ENCODE peak calls at places on chromosome X, in four cellular contexts. D is WTC11, S is HepG2, L is GM12878. C is an unnamed sample.

GRCh38 chrX:72540318-72540717 is 32.3 kb downstream of the HDAC8 start:
- DNase-seq in L (no peak), D (no peak), S (peak; percentile 9), C (peak; percentile 13)

GRCh38 chrX:9662148-9662547 is 103.5 kb downstream of the GPR143 start:
- DNase-seq in S (no peak), D (no peak), L (no peak), C (no peak)

GRCh38 chrX:17592117-17592516 is 145.2 kb upstream of the SCML1 start:
- DNase-seq in D (no peak), S (no peak), L (no peak), C (no peak)

GRCh38 chrX:20681691-20682090 is 415.0 kb upstream of the RPS6KA3 start:
- DNase-seq in S (no peak), L (no peak), D (no peak), C (no peak)

GRCh38 chrX:108527724-108528123 is 88.1 kb downstream of the COL4A5 start:
- DNase-seq in L (no peak), D (no peak), S (no peak), C (no peak)

GRCh38 chrX:70552174-70552704 is 107.6 kb downstream of the DLG3 start:
- DNase-seq in L (no peak), D (no peak), S (no peak), C (no peak)

GRCh38 chrX:132634521-132634920 is 145.7 kb upstream of the MBNL3 start:
- DNase-seq in S (no peak), D (no peak), L (no peak), C (no peak)

GRCh38 chrX:118726887-118727685 is at the start of gene IL13RA1:
- DNase-seq in D (peak; percentile 80), L (no peak), S (peak; percentile 93), C (peak; percentile 88)

GRCh38 chrX:45351478-45351877 is 150.8 kb upstream of the DIPK2B start:
- DNase-seq in D (no peak), S (no peak), L (no peak), C (no peak)

GRCh38 chrX:30659421-30659820 is 6.2 kb downstream of the GK start:
- DNase-seq in D (no peak), S (no peak), L (no peak), C (peak; percentile 22)

GRCh38 chrX:139596068-139596467 is 65.5 kb downstream of the F9 start:
- DNase-seq in D (no peak), S (no peak), L (no peak), C (peak; percentile 8)

GRCh38 chrX:20988804-20989203 is 385.4 kb upstream of the CNKSR2 start:
- DNase-seq in D (no peak), S (no peak), L (no peak), C (no peak)

GRCh38 chrX:2360731-2361130 is 140.0 kb downstream of the DHRSX start:
- DNase-seq in D (no peak), L (no peak), S (peak; percentile 8), C (peak; percentile 62)

GRCh38 chrX:131762802-131763234 is 218.9 kb downstream of the OR13H1 start:
- DNase-seq in S (no peak), D (no peak), L (peak; percentile 80), C (peak; percentile 34)

GRCh38 chrX:154546354-154547244 is at the start of gene G6PD:
- DNase-seq in L (no peak), D (peak; percentile 67), S (peak; percentile 43), C (peak; percentile 91)

GRCh38 chrX:140141444-140142029 is 176.2 kb upstream of the CXorf66 start:
- DNase-seq in D (peak; percentile 28), L (peak; percentile 3), S (peak; percentile 8), C (peak; percentile 49)

GRCh38 chrX:133365886-133366611 is 49.2 kb downstream of the GPC4 start:
- DNase-seq in L (no peak), D (no peak), S (no peak), C (no peak)

GRCh38 chrX:10576777-10577444 is 43.5 kb downstream of the MID1 start:
- DNase-seq in D (no peak), L (no peak), S (no peak), C (no peak)

GRCh38 chrX:70476166-70476933 is 31.7 kb downstream of the DLG3 start:
- DNase-seq in S (no peak), D (no peak), L (no peak), C (no peak)

GRCh38 chrX:140064993-140065392 is 99.7 kb upstream of the CXorf66 start:
- DNase-seq in L (no peak), S (no peak), D (no peak), C (no peak)

GRCh38 chrX:110056419-110056818 is 53.5 kb downstream of the TMEM164 start:
- DNase-seq in S (no peak), L (no peak), D (no peak), C (no peak)
- TF ChIP-seq ESRRA in S (no peak), L (no peak), D (no peak), C (no peak)

GRCh38 chrX:104681214-104681613 is 115.2 kb downstream of the IL1RAPL2 start:
- DNase-seq in D (no peak), S (no peak), L (no peak), C (no peak)

GRCh38 chrX:104684077-104684476 is 118.1 kb downstream of the IL1RAPL2 start:
- DNase-seq in L (no peak), D (no peak), S (no peak), C (no peak)

GRCh38 chrX:104679175-104679574 is 113.2 kb downstream of the IL1RAPL2 start:
- DNase-seq in D (no peak), S (no peak), L (no peak), C (no peak)
- TF ChIP-seq TCF7 in D (no peak), S (no peak), L (no peak), C (no peak)

DNA sequence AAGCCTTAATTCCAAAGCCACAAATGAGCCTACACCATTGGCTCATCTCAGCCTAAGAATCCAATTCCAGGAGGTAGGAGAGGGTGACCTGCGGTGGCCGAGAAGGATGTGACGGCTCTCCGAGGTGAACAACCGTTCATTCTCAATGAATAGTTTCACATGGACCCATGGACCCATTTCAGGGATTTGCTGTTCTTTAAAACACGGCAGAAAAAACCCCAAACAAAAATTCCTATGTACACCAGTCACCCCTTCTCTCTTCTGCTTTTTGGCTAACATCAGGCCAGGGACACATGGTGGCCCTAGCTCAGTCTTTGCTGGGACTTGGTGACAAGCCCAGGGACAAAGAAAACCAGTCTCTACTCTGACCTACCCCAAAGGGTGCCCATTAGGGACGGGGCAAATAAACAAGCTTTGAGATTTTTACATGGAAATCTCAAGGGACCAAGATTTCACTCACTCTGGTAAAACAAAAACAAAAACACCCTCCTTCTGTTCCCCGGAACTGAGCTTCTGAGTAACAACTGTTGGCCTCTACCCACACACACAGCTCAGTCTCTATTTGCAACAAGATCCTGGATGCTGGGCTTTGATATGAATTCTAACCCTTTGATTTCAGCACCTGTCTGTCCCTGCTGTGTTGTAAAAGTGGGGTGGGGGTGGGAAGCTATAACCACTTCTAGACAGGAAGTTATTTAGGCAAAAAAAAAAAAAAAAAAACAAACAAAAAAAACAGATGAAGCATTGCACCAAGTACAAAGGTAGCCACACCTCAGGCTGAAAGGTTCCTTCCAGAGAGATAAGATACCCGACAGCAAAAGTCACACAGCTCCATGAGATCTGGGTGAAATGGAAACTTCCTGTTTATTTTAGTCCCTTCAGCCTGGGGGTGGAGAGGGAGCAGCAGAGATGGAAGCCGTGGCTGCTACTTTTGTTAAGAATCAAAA is 49.0 kb downstream of the DDX3X start:
- DNase-seq in S (no peak), L (no peak), D (no peak), C (peak; percentile 41)
- TF ChIP-seq ESRRA in S (no peak), L (no peak), D (no peak), C (no peak)

GRCh38 chrX:69031181-69031580 is 134.1 kb downstream of the PJA1 start:
- DNase-seq in D (peak; percentile 43), L (no peak), S (peak; percentile 6), C (no peak)
- TF ChIP-seq TCF7 in D (no peak), L (no peak), S (no peak), C (no peak)

GRCh38 chrX:150688911-150689451 is 4.2 kb upstream of the MTMR1 start:
- DNase-seq in L (no peak), S (peak; percentile 29), D (no peak), C (no peak)
- TF ChIP-seq ESRRA in L (no peak), S (no peak), D (no peak), C (no peak)

GRCh38 chrX:150163181-150163930 is 199.8 kb upstream of the MAMLD1 start:
- DNase-seq in D (no peak), L (no peak), S (no peak), C (no peak)

GRCh38 chrX:150160656-150161055 is 202.5 kb upstream of the MAMLD1 start:
- DNase-seq in D (no peak), L (no peak), S (no peak), C (no peak)

GRCh38 chrX:150159537-150159936 is 203.6 kb upstream of the MAMLD1 start:
- DNase-seq in D (no peak), L (no peak), S (no peak), C (no peak)

GRCh38 chrX:150162141-150162540 is 201.0 kb upstream of the MAMLD1 start:
- DNase-seq in L (no peak), S (no peak), D (no peak), C (no peak)

DNA sequence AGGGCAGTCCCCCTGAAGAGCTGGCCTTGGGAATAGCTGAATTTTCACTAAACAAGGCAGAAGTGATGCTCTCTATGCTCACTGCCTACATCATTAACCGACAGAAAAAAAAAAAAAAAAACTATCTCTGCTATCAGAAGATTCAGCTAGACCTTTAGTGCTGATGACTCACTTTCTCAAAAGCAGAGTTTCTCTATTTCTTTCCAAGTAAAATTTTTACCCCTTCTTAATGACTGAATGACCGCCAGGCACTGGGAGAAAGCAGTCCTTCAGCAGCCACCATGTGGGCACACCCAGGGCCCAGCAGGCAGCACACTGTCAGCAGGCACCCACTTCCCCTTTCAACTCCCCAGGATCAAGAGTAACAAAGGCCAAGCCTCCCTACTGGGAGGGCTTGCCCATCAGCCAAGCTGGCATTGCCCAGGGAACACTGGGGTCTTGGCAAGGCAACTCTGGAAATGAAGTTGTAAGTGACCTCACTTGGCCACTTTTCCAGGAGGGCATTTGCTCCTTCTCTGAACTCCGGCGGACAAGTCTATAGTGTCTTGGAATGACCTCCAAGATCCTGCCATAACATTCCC is 201.9 kb upstream of the MAMLD1 start:
- DNase-seq in D (no peak), L (no peak), S (no peak), C (no peak)
- TF ChIP-seq TCF7 in D (no peak), L (no peak), S (no peak), C (no peak)

GRCh38 chrX:39639871-39640270 is 457.9 kb downstream of the BCOR start:
- DNase-seq in S (no peak), D (no peak), L (no peak), C (no peak)
- TF ChIP-seq ESRRA in S (no peak), D (no peak), L (no peak), C (no peak)

DNA sequence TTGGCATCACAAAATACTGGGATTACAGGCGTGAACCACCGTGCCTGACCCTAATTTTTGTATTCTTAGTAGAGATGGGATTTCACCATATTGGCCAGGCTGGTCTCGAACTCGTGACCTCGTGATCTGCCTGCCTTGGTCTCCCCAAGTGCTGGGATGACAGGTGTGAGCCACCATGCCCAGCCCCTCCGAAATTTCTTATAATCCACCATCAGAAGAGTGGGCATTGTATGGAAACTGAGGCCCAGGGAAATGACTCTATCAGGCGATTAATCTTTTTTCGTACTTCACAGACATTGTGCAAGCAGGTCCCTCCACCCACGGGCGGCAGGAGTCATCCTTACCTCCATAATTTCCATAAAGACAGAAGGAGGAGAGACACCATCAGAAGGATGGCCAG is 16.0 kb downstream of the CRLF2 start:
- DNase-seq in L (no peak), D (no peak), S (no peak), C (no peak)
- TF ChIP-seq TCF7 in L (no peak), D (no peak), S (no peak), C (no peak)

C was measured in K562.